ENCODE peak calls at places on chromosomes 3 and 15, in nine cellular contexts. I is IMR-90, M is heart left ventricle, A is A549, F is stomach, R is transverse colon, H is esophagus muscularis mucosa, G is GM12892, B is uterus. Z is an unnamed sample.
A peak's percentile ranks its signal among the peaks of the same experiment; 100 is the strongest.

GRCh38 chr15:93894438-93894837 is 336.9 kb upstream of the MCTP2 start:
- DNase-seq in I (no peak), M (no peak), A (no peak), F (no peak), R (no peak), H (no peak), G (no peak), B (no peak), Z (no peak)

GRCh38 chr3:14224895-14225294 is 46.3 kb downstream of the LSM3 start:
- DNase-seq in I (peak; percentile 51), M (no peak), A (no peak), F (no peak), R (no peak), H (no peak), G (no peak), B (no peak), Z (no peak)

GRCh38 chr3:30776186-30776815 is 118.2 kb downstream of the GADL1 start:
- DNase-seq in I (no peak), M (no peak), A (no peak), F (no peak), R (no peak), H (no peak), G (no peak), B (no peak), Z (no peak)

GRCh38 chr15:51758645-51759044 is 7.2 kb downstream of the TMOD2 start:
- DNase-seq in I (peak; percentile 89), M (peak; percentile 75), A (no peak), F (peak; percentile 29), R (peak; percentile 27), H (peak; percentile 79), G (no peak), B (peak; percentile 93), Z (no peak)

GRCh38 chr3:140736863-140737460 is 59.1 kb downstream of the TRIM42 start:
- DNase-seq in I (no peak), M (peak; percentile 48), A (peak; percentile 10), F (peak; percentile 33), R (peak; percentile 18), H (no peak), G (no peak), B (peak; percentile 31), Z (peak; percentile 10)

GRCh38 chr15:58433597-58434333 is 2.0 kb downstream of the LIPC start:
- DNase-seq in I (no peak), M (no peak), A (no peak), F (no peak), R (no peak), H (no peak), G (no peak), B (no peak), Z (no peak)

GRCh38 chr3:164673738-164674137 is 404.6 kb downstream of the SI start:
- DNase-seq in I (no peak), M (no peak), A (no peak), F (no peak), R (no peak), H (no peak), G (no peak), B (no peak), Z (no peak)

GRCh38 chr15:25410649-25411048 is 28.2 kb downstream of the UBE3A start:
- DNase-seq in I (peak; percentile 75), M (no peak), A (no peak), F (no peak), R (no peak), H (no peak), G (no peak), B (no peak), Z (no peak)

GRCh38 chr3:36679384-36680200 is 84.8 kb downstream of the DCLK3 start:
- DNase-seq in I (peak; percentile 95), M (no peak), A (peak; percentile 46), F (no peak), R (no peak), H (no peak), G (no peak), B (no peak), Z (no peak)

GRCh38 chr3:182389041-182389815 is 404.1 kb upstream of the ATP11B start:
- DNase-seq in I (no peak), M (no peak), A (no peak), F (peak; percentile 56), R (no peak), H (no peak), G (no peak), B (no peak), Z (no peak)

GRCh38 chr15:52680041-52680391 is 828 bp upstream of the ATOSA start:
- DNase-seq in I (peak; percentile 1), M (no peak), A (peak; percentile 6), F (no peak), R (no peak), H (no peak), G (no peak), B (no peak), Z (no peak)

GRCh38 chr3:17742837-17743659 is 617 bp upstream of the TBC1D5 start:
- DNase-seq in I (peak; percentile 98), M (no peak), A (no peak), F (peak; percentile 97), R (no peak), H (no peak), G (no peak), B (peak; percentile 95), Z (no peak)

GRCh38 chr3:194536883-194537637 is 50.3 kb upstream of the ATP13A3 start:
- DNase-seq in I (peak; percentile 28), M (no peak), A (peak; percentile 45), F (peak; percentile 80), R (peak; percentile 89), H (no peak), G (no peak), B (peak; percentile 25), Z (peak; percentile 38)

GRCh38 chr3:143286392-143287010 is 166.9 kb downstream of the CHST2 start:
- DNase-seq in I (no peak), M (no peak), A (no peak), F (no peak), R (no peak), H (no peak), G (no peak), B (no peak), Z (no peak)

GRCh38 chr15:64883097-64883581 is 28.6 kb upstream of the ANKDD1A start:
- DNase-seq in I (peak; percentile 33), M (no peak), A (no peak), F (no peak), R (no peak), H (no peak), G (peak; percentile 45), B (no peak), Z (no peak)
- TF ChIP-seq POLR2A in I (no peak), M (no peak), A (no peak), F (no peak), R (no peak), H (no peak), G (no peak), B (no peak), Z (no peak)

DNA sequence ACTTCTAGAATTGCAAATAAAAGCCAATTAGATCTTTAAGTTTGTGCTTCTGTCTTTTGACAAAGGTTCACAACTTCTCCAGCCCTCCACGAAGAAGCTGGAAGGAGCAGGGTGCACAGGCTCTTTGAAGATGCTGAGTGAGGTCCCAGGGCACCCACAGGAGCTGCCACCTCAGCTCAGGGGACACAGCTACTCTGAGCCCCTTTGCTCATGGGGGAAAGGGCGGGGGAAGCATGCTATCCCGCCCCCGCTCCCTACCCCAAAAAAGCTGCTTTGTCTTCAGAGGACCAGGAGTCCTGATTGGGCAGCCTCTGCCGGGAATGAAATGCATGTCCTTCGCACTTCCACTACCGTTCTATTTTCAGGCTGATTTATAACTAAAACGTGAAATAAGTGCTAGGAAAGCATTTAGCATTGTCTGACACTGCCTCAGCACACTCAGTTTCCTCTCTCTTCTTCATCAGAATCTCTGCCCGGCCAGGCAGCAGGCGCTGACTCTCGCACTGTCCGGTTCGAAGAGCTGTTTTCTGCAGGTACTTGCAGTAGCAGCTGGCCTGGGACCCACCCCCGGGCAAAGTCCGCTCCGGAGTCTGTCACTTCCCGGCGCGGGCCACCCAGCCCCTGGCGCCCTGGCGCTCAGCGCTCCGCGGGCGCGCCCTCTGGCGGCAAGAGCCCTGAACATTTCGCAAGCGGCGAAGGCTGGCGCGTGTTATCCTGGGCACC is 45.5 kb upstream of the KLHL25 start:
- DNase-seq in I (peak; percentile 41), M (peak; percentile 82), A (peak; percentile 90), F (peak; percentile 95), R (peak; percentile 96), H (peak; percentile 94), G (peak; percentile 79), B (peak; percentile 70), Z (peak; percentile 72)
- TF ChIP-seq POLR2A in I (no peak), M (no peak), A (no peak), F (no peak), R (peak; percentile 78), H (no peak), G (no peak), B (no peak), Z (no peak)

GRCh38 chr3:28050895-28051294 is 190.5 kb upstream of the CMC1 start:
- DNase-seq in I (peak; percentile 5), M (no peak), A (peak; percentile 71), F (no peak), R (peak; percentile 21), H (no peak), G (no peak), B (no peak), Z (no peak)
- TF ChIP-seq POLR2A in I (no peak), M (no peak), A (no peak), F (no peak), R (no peak), H (no peak), G (no peak), B (no peak), Z (no peak)

DNA sequence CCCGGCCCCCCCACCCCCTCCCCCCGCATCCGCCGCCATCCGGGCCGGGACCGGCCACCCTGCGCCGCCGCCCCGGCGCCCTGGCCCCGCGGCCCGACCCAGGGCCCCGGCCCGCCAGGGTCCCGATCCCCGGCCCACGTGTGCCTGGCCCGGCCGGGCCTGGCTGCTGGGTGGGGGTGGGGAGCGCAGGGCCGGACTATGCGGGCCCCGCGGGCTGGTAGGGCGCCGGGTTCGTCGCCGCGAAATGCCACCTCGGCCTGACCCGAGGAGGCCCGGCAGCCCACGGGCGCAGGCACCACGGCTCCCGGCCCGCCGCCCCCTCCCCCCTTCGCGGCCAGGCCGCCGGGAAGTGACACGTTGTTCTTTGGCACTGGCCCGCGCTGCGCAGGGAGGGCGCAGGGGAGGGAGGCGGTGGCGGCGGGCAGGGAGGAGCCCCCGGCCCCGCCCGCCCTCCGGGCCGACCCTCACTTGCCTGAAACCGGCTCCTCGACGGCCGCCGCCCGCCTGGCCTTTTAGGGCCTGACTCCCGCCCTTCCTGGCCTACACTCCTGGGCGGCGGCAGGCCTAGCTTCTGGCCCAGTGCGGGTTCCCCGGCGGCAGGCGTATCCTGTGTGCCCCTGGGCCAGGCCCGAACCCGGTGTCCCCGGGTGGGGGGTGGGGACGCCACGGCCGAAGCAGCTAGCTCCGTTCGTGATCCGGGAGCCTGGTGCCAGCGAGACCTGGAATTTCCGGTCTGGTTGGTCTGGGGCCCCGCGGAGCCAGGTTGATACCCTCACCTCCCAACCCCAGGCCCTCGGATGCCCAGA is 497 bp downstream of the EIF4G1 start:
- DNase-seq in I (peak; percentile 76), M (peak; percentile 94), A (peak; percentile 60), F (peak; percentile 83), R (peak; percentile 87), H (peak; percentile 96), G (peak; percentile 61), B (peak; percentile 81), Z (peak; percentile 47)
- TF ChIP-seq POLR2A in I (peak; percentile 87), M (no peak), A (peak; percentile 43), F (no peak), R (peak; percentile 67), H (peak; percentile 70), G (no peak), B (no peak), Z (no peak)

DNA sequence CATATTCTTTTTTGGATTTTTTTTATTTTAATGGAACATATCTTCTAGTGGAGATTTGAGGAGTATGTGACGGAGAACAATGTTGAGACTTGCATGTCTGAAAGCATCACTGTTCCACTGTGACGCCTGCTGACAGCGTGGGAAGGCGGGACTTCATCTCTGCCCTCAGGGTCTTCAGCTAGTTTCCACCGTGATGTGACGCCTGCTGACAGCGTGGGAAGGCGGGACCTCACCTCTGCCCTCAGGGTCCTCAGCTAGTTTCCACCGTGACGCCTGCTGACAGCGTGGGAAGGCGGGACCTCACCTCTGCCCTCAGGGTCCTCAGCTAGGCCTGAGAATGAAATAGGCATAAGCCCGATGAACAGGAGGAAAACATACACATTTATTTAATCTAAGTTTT is 70.7 kb downstream of the LMLN start:
- DNase-seq in I (no peak), M (no peak), A (no peak), F (no peak), R (no peak), H (no peak), G (no peak), B (no peak), Z (no peak)
- TF ChIP-seq POLR2A in I (no peak), M (no peak), A (no peak), F (no peak), R (no peak), H (no peak), G (no peak), B (no peak), Z (no peak)